ENCODE peak calls at places on chromosome 16, in nine cellular contexts. F is ovary; I is endothelial cell; U is fibroblast of lung; D is fibroblast of pulmonary artery; N is CD8-positive, alpha-beta T cell; V is astrocyte; A is coronary artery; E is CD4-positive, alpha-beta T cell. W is an unnamed sample.

GRCh38 chr16:84839956-84840355 is 20.2 kb downstream of the CRISPLD2 start:
- DNase-seq in F (no peak), I (no peak), U (peak), D (no peak), N (no peak), V (peak), A (no peak), E (no peak), W (no peak)

GRCh38 chr16:88062341-88062861 is 111.2 kb downstream of the BANP start:
- DNase-seq in F (no peak), I (no peak), U (peak), D (peak), N (no peak), V (peak), A (peak), E (no peak), W (no peak)

GRCh38 chr16:88854306-88855111 is 2.2 kb downstream of the GALNS start:
- DNase-seq in F (peak), I (no peak), U (no peak), D (no peak), N (peak), V (no peak), A (no peak), E (no peak), W (peak)

GRCh38 chr16:87086156-87086555 is 231.0 kb downstream of the C16orf95 start:
- DNase-seq in F (no peak), I (no peak), U (peak), D (no peak), N (no peak), V (peak), A (peak), E (no peak), W (no peak)

GRCh38 chr16:12061336-12062055 is 85.0 kb downstream of the SNX29 start:
- DNase-seq in F (no peak), I (no peak), U (peak), D (no peak), N (no peak), V (peak), A (no peak), E (no peak), W (no peak)

GRCh38 chr16:67146523-67147357 is 4.1 kb downstream of the B3GNT9 start:
- DNase-seq in F (no peak), I (no peak), U (no peak), D (no peak), N (no peak), V (no peak), A (no peak), E (no peak), W (peak)

GRCh38 chr16:23505180-23505665 is 5.1 kb downstream of the GGA2 start:
- DNase-seq in F (no peak), I (no peak), U (peak), D (no peak), N (no peak), V (no peak), A (no peak), E (no peak), W (no peak)

GRCh38 chr16:35174006-35174405 is 1714.6 kb downstream of the TP53TG3F start:
- DNase-seq in F (no peak), I (no peak), U (no peak), D (no peak), N (no peak), V (no peak), A (no peak), E (no peak), W (no peak)

GRCh38 chr16:31475949-31476304 is 4.0 kb downstream of the TGFB1I1 start:
- DNase-seq in F (no peak), I (no peak), U (no peak), D (no peak), N (no peak), V (no peak), A (no peak), E (no peak), W (no peak)

GRCh38 chr16:89670496-89671431 is 13.1 kb downstream of the SPATA33 start:
- DNase-seq in F (no peak), I (no peak), U (peak), D (peak), N (no peak), V (peak), A (no peak), E (no peak), W (no peak)

GRCh38 chr16:57475711-57476339 is 10.5 kb downstream of the DOK4 start:
- DNase-seq in F (no peak), I (peak), U (peak), D (peak), N (no peak), V (peak), A (no peak), E (peak), W (peak)

GRCh38 chr16:70685938-70686375 is at the start of gene MTSS2:
- DNase-seq in F (peak), I (peak), U (peak), D (peak), N (no peak), V (peak), A (no peak), E (no peak), W (peak)

GRCh38 chr16:85557976-85558589 is 55.0 kb upstream of the GSE1 start:
- DNase-seq in F (no peak), I (no peak), U (no peak), D (no peak), N (no peak), V (no peak), A (no peak), E (no peak), W (no peak)

GRCh38 chr16:1089822-1090619 is 6.0 kb downstream of the C1QTNF8 start:
- DNase-seq in F (no peak), I (no peak), U (no peak), D (no peak), N (no peak), V (no peak), A (peak), E (no peak), W (no peak)

GRCh38 chr16:2487903-2488531 is 13.1 kb downstream of the TBC1D24 start:
- DNase-seq in F (no peak), I (no peak), U (no peak), D (no peak), N (no peak), V (no peak), A (no peak), E (no peak), W (no peak)

GRCh38 chr16:12166271-12166670 is 189.7 kb downstream of the SNX29 start:
- DNase-seq in F (no peak), I (no peak), U (no peak), D (no peak), N (no peak), V (no peak), A (no peak), E (no peak), W (no peak)

GRCh38 chr16:67393111-67393789 is at the start of gene TPPP3:
- DNase-seq in F (peak), I (peak), U (peak), D (peak), N (no peak), V (peak), A (peak), E (no peak), W (peak)

GRCh38 chr16:10729649-10730048 is 14.0 kb upstream of the NUBP1 start:
- DNase-seq in F (no peak), I (no peak), U (peak), D (peak), N (no peak), V (peak), A (no peak), E (no peak), W (no peak)

GRCh38 chr16:78503501-78504110 is 404.2 kb downstream of the WWOX start:
- DNase-seq in F (no peak), I (peak), U (peak), D (peak), N (no peak), V (peak), A (no peak), E (peak), W (peak)

GRCh38 chr16:50407351-50407750 is 38.6 kb upstream of the BRD7 start:
- DNase-seq in F (no peak), I (no peak), U (no peak), D (no peak), N (no peak), V (no peak), A (no peak), E (no peak), W (no peak)

GRCh38 chr16:15946257-15947044 is 3.0 kb upstream of the ABCC1 start:
- DNase-seq in F (no peak), I (no peak), U (peak), D (peak), N (no peak), V (peak), A (no peak), E (no peak), W (no peak)

GRCh38 chr16:82481455-82481854 is 145.3 kb upstream of the CDH13 start:
- DNase-seq in F (no peak), I (no peak), U (peak), D (no peak), N (no peak), V (peak), A (no peak), E (no peak), W (no peak)

GRCh38 chr16:53642094-53642493 is 61.6 kb downstream of the RPGRIP1L start:
- DNase-seq in F (no peak), I (no peak), U (peak), D (no peak), N (no peak), V (peak), A (no peak), E (no peak), W (no peak)

GRCh38 chr16:15502041-15502725 is 67.8 kb downstream of the BMERB1 start:
- DNase-seq in F (no peak), I (no peak), U (peak), D (peak), N (no peak), V (peak), A (no peak), E (no peak), W (no peak)

GRCh38 chr16:11107781-11108465 is 148.1 kb downstream of the SOCS1 start:
- DNase-seq in F (no peak), I (no peak), U (peak), D (peak), N (no peak), V (peak), A (no peak), E (no peak), W (no peak)

GRCh38 chr16:84806256-84806889 is 13.4 kb upstream of the CRISPLD2 start:
- DNase-seq in F (no peak), I (no peak), U (peak), D (peak), N (no peak), V (peak), A (no peak), E (no peak), W (no peak)

GRCh38 chr16:49836218-49836617 is 19.7 kb downstream of the ZNF423 start:
- DNase-seq in F (no peak), I (no peak), U (no peak), D (no peak), N (no peak), V (no peak), A (no peak), E (no peak), W (peak)

GRCh38 chr16:54165174-54165911 is 121.2 kb downstream of the IRX3 start:
- DNase-seq in F (no peak), I (no peak), U (no peak), D (no peak), N (no peak), V (no peak), A (no peak), E (no peak), W (no peak)

GRCh38 chr16:608019-608418 is 18.2 kb downstream of the RAB40C start:
- DNase-seq in F (no peak), I (no peak), U (no peak), D (no peak), N (no peak), V (no peak), A (no peak), E (no peak), W (no peak)

GRCh38 chr16:70481929-70482536 is 27.6 kb downstream of the FCSK start:
- DNase-seq in F (no peak), I (no peak), U (peak), D (no peak), N (no peak), V (peak), A (no peak), E (no peak), W (no peak)

GRCh38 chr16:24993722-24994686 is 21.2 kb downstream of the ARHGAP17 start:
- DNase-seq in F (no peak), I (no peak), U (peak), D (peak), N (no peak), V (peak), A (peak), E (no peak), W (no peak)

GRCh38 chr16:60214321-60214720 is 1480.2 kb upstream of the GOT2 start:
- DNase-seq in F (no peak), I (no peak), U (no peak), D (no peak), N (no peak), V (no peak), A (no peak), E (no peak), W (no peak)

GRCh38 chr16:82470506-82471196 is 156.1 kb upstream of the CDH13 start:
- DNase-seq in F (no peak), I (no peak), U (peak), D (no peak), N (no peak), V (peak), A (no peak), E (no peak), W (no peak)

DNA sequence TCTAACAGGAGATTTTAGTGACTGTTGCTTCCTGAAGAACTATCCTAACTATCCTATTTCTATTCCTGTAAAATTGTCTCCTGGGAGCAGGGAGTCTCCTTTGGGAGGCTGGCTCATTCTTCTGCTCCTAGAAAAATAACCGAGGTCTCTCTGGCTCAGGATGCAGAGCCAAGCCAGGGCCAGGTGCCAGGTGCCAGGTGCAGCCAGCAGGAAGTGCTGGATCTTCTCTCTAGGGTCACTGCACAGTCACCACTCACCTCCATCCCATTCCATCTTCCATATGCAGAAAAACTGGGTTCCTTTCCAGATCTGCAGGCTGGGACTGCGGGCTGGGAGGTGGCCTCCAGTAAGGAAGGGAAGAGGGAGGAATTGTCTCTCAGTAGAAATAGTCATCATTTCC is 3.8 kb upstream of the TMC7 start:
- DNase-seq in F (no peak), I (no peak), U (no peak), D (no peak), N (no peak), V (no peak), A (no peak), E (no peak), W (no peak)
- TF ChIP-seq CTCF in F (no peak), I (no peak), U (no peak), D (no peak), N (no peak), V (no peak), A (no peak), E (no peak), W (no peak)

GRCh38 chr16:61936522-61936921 is 99.7 kb downstream of the CDH8 start:
- DNase-seq in F (no peak), I (peak), U (no peak), D (no peak), N (no peak), V (no peak), A (no peak), E (no peak), W (no peak)
- TF ChIP-seq CTCF in F (no peak), I (peak), U (no peak), D (no peak), N (no peak), V (peak), A (no peak), E (no peak), W (peak)

GRCh38 chr16:5428932-5429331 is 331.3 kb upstream of the EEF2KMT start:
- DNase-seq in F (no peak), I (peak), U (peak), D (no peak), N (no peak), V (no peak), A (no peak), E (no peak), W (no peak)
- TF ChIP-seq CTCF in F (no peak), I (peak), U (no peak), D (no peak), N (no peak), V (no peak), A (no peak), E (no peak), W (no peak)

GRCh38 chr16:3879887-3880564 is 487 bp downstream of the CREBBP start:
- DNase-seq in F (peak), I (peak), U (peak), D (peak), N (peak), V (peak), A (peak), E (peak), W (peak)
- TF ChIP-seq CTCF in F (no peak), I (no peak), U (no peak), D (no peak), N (no peak), V (no peak), A (no peak), E (no peak), W (peak)

W was measured in GM13977.